ENCODE peak calls at places on chromosome 15, in four cellular contexts. Z is GM12878, Y is IMR-90, I is uterus. Q is an unnamed sample.

GRCh38 chr15:63109498-63110290 is 12.0 kb upstream of the LACTB start:
- DNase-seq in Z (no peak), Y (peak; percentile 73), I (no peak), Q (no peak)

GRCh38 chr15:70427120-70427519 is 329.4 kb upstream of the TLE3 start:
- DNase-seq in Y (no peak), I (no peak), Z (no peak), Q (no peak)

GRCh38 chr15:56598991-56599390 is 134.1 kb upstream of the MNS1 start:
- DNase-seq in Z (no peak), Y (peak; percentile 77), I (no peak), Q (no peak)

GRCh38 chr15:45183511-45183910 is 4.3 kb downstream of the SHF start:
- DNase-seq in Y (no peak), Z (no peak), I (no peak), Q (peak; percentile 44)

GRCh38 chr15:95857124-95857757 is 473.3 kb upstream of the NR2F2 start:
- DNase-seq in Z (no peak), I (no peak), Y (peak; percentile 90), Q (no peak)

GRCh38 chr15:69666441-69666882 is 213.8 kb downstream of the RPLP1 start:
- DNase-seq in I (no peak), Z (no peak), Y (peak; percentile 31), Q (peak; percentile 83)

GRCh38 chr15:70670680-70671079 is 92.7 kb downstream of the UACA start:
- DNase-seq in Z (no peak), Y (no peak), I (no peak), Q (no peak)

GRCh38 chr15:44216958-44217357 is 21.9 kb upstream of the FRMD5 start:
- DNase-seq in I (no peak), Z (no peak), Y (no peak), Q (no peak)

GRCh38 chr15:53918180-53919079 is 59.8 kb upstream of the UNC13C start:
- DNase-seq in Y (no peak), I (no peak), Z (no peak), Q (no peak)

GRCh38 chr15:70164910-70165791 is 67.4 kb upstream of the TLE3 start:
- DNase-seq in Y (no peak), Z (no peak), I (no peak), Q (no peak)

GRCh38 chr15:89587955-89588354 is 12.7 kb downstream of the TICRR start:
- DNase-seq in Y (peak; percentile 78), Z (no peak), I (no peak), Q (no peak)

GRCh38 chr15:98753726-98754125 is 105.4 kb downstream of the IGF1R start:
- DNase-seq in I (no peak), Y (no peak), Z (no peak), Q (no peak)

GRCh38 chr15:89401636-89402252 is 67.1 kb upstream of the POLG start:
- DNase-seq in Y (peak; percentile 85), Z (no peak), I (no peak), Q (no peak)

GRCh38 chr15:40747685-40748631 is 7.1 kb downstream of the RMDN3 start:
- DNase-seq in I (no peak), Z (no peak), Y (no peak), Q (no peak)

GRCh38 chr15:101145362-101145761 is 106.5 kb downstream of the CHSY1 start:
- DNase-seq in I (no peak), Y (peak; percentile 50), Z (no peak), Q (no peak)

GRCh38 chr15:68326711-68327412 is 49.3 kb downstream of the FEM1B start:
- DNase-seq in Y (no peak), Z (no peak), I (no peak), Q (no peak)
- H3K27ac ChIP-seq in Y (no peak overlapping the region), Z (no peak overlapping the region), I (no peak overlapping the region), Q (no peak overlapping the region)

DNA sequence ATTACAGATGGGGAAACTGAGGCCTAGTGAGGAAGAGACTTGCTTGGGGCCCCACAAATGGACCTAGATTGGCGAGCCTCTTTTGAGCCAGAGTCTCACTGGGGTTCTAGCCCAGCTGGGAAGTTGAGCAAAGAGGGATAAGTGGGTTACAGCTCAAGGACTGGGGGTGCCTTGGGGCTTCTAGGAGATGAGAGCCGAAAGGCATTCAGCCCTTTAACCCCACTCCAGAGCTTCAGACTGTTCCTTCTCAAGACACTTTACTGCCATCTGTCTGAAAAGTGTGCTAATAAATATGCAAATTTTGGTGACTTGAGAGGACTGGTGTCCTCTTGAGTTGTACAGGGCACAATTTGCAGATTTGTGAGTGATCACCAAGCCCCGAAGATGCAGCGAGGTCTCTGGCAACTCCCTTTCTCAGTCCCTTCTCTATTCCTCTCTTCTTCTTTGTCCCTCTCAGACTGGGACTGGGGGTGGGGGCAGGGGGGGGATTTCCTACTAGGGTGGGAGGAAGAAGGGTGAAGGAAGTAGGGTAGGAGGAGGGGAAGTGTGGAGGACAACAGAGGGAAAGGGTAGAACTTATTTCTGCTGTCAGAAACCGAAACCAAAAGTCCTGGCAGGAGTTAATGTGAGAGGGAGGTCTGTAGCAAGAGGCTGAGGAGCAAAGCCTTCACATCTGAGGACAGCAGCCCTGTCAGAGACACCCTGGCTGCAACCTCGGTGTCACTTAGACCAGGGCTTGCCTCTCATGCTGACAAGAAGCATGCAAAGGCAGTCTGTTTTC is 16.2 kb upstream of the ANKDD1A start:
- DNase-seq in Z (peak; percentile 77), Y (peak; percentile 65), I (no peak), Q (no peak)
- H3K4me1 ChIP-seq in Z (peaks cover 42% of the 10 kb centered on the region), Y (peaks cover 43% of the 10 kb centered on the region), I (peaks cover 13% of the 10 kb centered on the region), Q (peaks cover 60% of the 10 kb centered on the region)

GRCh38 chr15:24878153-24878552 is 76.6 kb upstream of the SNRPN start:
- DNase-seq in Y (peak; percentile 61), Z (no peak), I (no peak), Q (no peak)
- TF ChIP-seq POLR2A in Y (no peak), Z (no peak), I (no peak), Q (no peak)

GRCh38 chr15:52097176-52097575 is 15.4 kb downstream of the BCL2L10 start:
- DNase-seq in I (no peak), Y (no peak), Z (no peak), Q (no peak)

GRCh38 chr15:52098328-52098727 is 14.2 kb downstream of the BCL2L10 start:
- DNase-seq in Y (no peak), I (no peak), Z (no peak), Q (no peak)

GRCh38 chr15:52100807-52101206 is 11.8 kb downstream of the BCL2L10 start:
- DNase-seq in I (peak; percentile 87), Y (peak; percentile 94), Z (peak; percentile 69), Q (peak; percentile 82)

GRCh38 chr15:52101542-52102340 is 10.8 kb downstream of the BCL2L10 start:
- DNase-seq in Z (peak; percentile 93), I (no peak), Y (no peak), Q (no peak)

GRCh38 chr15:52099654-52100272 is 12.8 kb downstream of the BCL2L10 start:
- DNase-seq in Y (no peak), I (no peak), Z (no peak), Q (no peak)
- H3K27ac ChIP-seq in Y (no peak overlapping the region), I (no peak overlapping the region), Z (peak overlapping the region; percentile 52), Q (no peak overlapping the region)

GRCh38 chr15:65804252-65804931 is 12.3 kb upstream of the DENND4A start:
- DNase-seq in Z (no peak), I (no peak), Y (peak; percentile 63), Q (no peak)
- H3K4me1 ChIP-seq in Z (peaks cover 27% of the 10 kb centered on the region), I (no peaks in the 10 kb centered on the region), Y (no peaks in the 10 kb centered on the region), Q (no peaks in the 10 kb centered on the region)